ENCODE peak calls at places on chromosomes 11 and 22, in nine cellular contexts. C, M, O, I, Y, H, V, R and A are unnamed samples.

GRCh38 chr11:116162086-116162485 is 610.7 kb downstream of the BUD13 start:
- DNase-seq in C (no peak), M (no peak), O (no peak), I (no peak), Y (no peak), H (no peak), V (no peak), R (no peak), A (no peak)

GRCh38 chr11:115503083-115503885 is 931 bp downstream of the CADM1 start:
- DNase-seq in C (peak; percentile 34), M (peak; percentile 54), O (peak; percentile 72), I (peak; percentile 86), Y (peak; percentile 51), H (no peak), V (peak; percentile 74), R (peak; percentile 90), A (peak; percentile 73)

GRCh38 chr11:67071420-67072284 is 15.0 kb downstream of the RHOD start:
- DNase-seq in C (peak; percentile 62), M (peak; percentile 32), O (no peak), I (peak; percentile 71), Y (peak; percentile 49), H (peak; percentile 71), V (peak; percentile 80), R (no peak), A (peak; percentile 70)

GRCh38 chr22:39152511-39153219 is at the start of gene CBX7:
- DNase-seq in C (peak; percentile 84), M (peak; percentile 53), O (peak; percentile 84), I (peak; percentile 97), Y (peak; percentile 90), H (peak; percentile 92), V (peak; percentile 96), R (peak; percentile 98), A (peak; percentile 98)

GRCh38 chr11:119533931-119534694 is 111.1 kb upstream of the THY1 start:
- DNase-seq in C (peak; percentile 85), M (peak; percentile 17), O (peak; percentile 72), I (peak; percentile 76), Y (no peak), H (no peak), V (peak; percentile 76), R (peak; percentile 88), A (peak; percentile 45)

GRCh38 chr11:93577291-93577690 is 34.1 kb upstream of the SMCO4 start:
- DNase-seq in C (peak; percentile 82), M (peak; percentile 93), O (peak; percentile 9), I (no peak), Y (no peak), H (no peak), V (no peak), R (no peak), A (no peak)

GRCh38 chr11:129866328-129866727 is 29.1 kb downstream of the NFRKB start:
- DNase-seq in C (no peak), M (no peak), O (no peak), I (peak; percentile 64), Y (no peak), H (no peak), V (no peak), R (no peak), A (no peak)

GRCh38 chr11:134802116-134802515 is 390.1 kb upstream of the B3GAT1 start:
- DNase-seq in C (no peak), M (no peak), O (no peak), I (peak; percentile 65), Y (no peak), H (no peak), V (no peak), R (no peak), A (no peak)

GRCh38 chr11:114159320-114159719 is 99.8 kb downstream of the ZBTB16 start:
- DNase-seq in C (peak; percentile 51), M (no peak), O (no peak), I (no peak), Y (no peak), H (no peak), V (no peak), R (peak; percentile 75), A (no peak)

GRCh38 chr11:107017104-107017432 is 1.2 kb downstream of the GUCY1A2 start:
- DNase-seq in C (no peak), M (peak; percentile 21), O (no peak), I (no peak), Y (no peak), H (no peak), V (no peak), R (no peak), A (no peak)

GRCh38 chr22:42958937-42959336 is 56.0 kb downstream of the PACSIN2 start:
- DNase-seq in C (no peak), M (no peak), O (no peak), I (no peak), Y (no peak), H (no peak), V (no peak), R (no peak), A (no peak)

GRCh38 chr11:117917591-117917990 is 11.6 kb downstream of the TMPRSS13 start:
- DNase-seq in C (no peak), M (no peak), O (no peak), I (no peak), Y (no peak), H (no peak), V (no peak), R (no peak), A (no peak)

GRCh38 chr11:6365659-6366058 is 24.6 kb upstream of the SMPD1 start:
- DNase-seq in C (no peak), M (no peak), O (no peak), I (no peak), Y (no peak), H (no peak), V (no peak), R (no peak), A (no peak)

GRCh38 chr11:122796128-122796717 is 42.1 kb upstream of the CRTAM start:
- DNase-seq in C (peak; percentile 79), M (no peak), O (peak; percentile 16), I (peak; percentile 33), Y (no peak), H (peak; percentile 71), V (peak; percentile 44), R (no peak), A (no peak)

GRCh38 chr11:9172394-9172793 is 81.0 kb upstream of the SCUBE2 start:
- DNase-seq in C (no peak), M (no peak), O (no peak), I (no peak), Y (no peak), H (no peak), V (no peak), R (no peak), A (no peak)

GRCh38 chr11:9176136-9176535 is 84.7 kb upstream of the SCUBE2 start:
- DNase-seq in C (no peak), M (no peak), O (no peak), I (no peak), Y (no peak), H (no peak), V (no peak), R (no peak), A (no peak)

GRCh38 chr11:9169595-9170295 is 78.3 kb upstream of the SCUBE2 start:
- DNase-seq in C (no peak), M (no peak), O (no peak), I (no peak), Y (no peak), H (no peak), V (no peak), R (no peak), A (no peak)

GRCh38 chr11:9170450-9170849 is 79.1 kb upstream of the SCUBE2 start:
- DNase-seq in C (no peak), M (peak; percentile 58), O (peak; percentile 28), I (no peak), Y (peak; percentile 18), H (no peak), V (no peak), R (no peak), A (no peak)
- H3K36me3 ChIP-seq in C (peaks cover 3% of the 10 kb centered on the region), M (peaks cover 16% of the 10 kb centered on the region), O (peaks cover 56% of the 10 kb centered on the region), I (peaks cover 46% of the 10 kb centered on the region), Y (no peaks in the 10 kb centered on the region), H (peaks cover 17% of the 10 kb centered on the region), V (no peaks in the 10 kb centered on the region), R (peaks cover 8% of the 10 kb centered on the region), A (peaks cover 28% of the 10 kb centered on the region)

DNA sequence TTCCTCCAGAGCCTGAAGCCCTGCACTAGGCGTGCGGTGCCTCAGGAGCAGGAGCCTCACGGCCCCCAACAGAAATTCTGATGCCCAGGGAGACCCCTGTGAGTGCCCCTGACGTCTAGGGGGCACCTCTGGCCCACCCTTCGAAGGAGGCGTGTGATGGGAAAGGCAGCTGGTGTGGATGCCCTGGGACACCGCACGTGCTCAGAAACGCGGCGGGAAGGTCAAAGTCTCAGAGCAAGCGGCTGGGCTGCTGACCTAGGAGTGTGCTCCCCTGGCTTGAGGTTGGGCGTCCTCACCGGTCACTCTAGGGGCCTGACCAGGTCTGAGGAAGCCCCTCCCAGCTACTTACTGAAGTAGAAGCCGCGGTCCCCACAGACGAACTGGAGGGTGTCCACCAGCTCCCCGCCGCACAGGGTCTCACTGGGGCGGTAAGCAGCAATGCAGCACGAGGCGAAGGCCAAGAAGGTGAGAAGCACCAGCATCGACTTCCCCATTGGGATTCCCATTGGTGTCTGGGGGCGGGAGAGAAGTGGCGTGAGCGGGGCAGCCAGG is 4.1 kb downstream of the IGF2 start:
- DNase-seq in C (no peak), M (no peak), O (no peak), I (no peak), Y (no peak), H (no peak), V (peak; percentile 6), R (peak; percentile 61), A (no peak)
- H3K36me3 ChIP-seq in C (no peaks in the 10 kb centered on the region), M (no peaks in the 10 kb centered on the region), O (no peaks in the 10 kb centered on the region), I (no peaks in the 10 kb centered on the region), Y (no peaks in the 10 kb centered on the region), H (no peaks in the 10 kb centered on the region), V (no peaks in the 10 kb centered on the region), R (no peaks in the 10 kb centered on the region), A (no peaks in the 10 kb centered on the region)

GRCh38 chr11:132790466-132790865 is 741.8 kb downstream of the OPCML start:
- DNase-seq in C (no peak), M (no peak), O (no peak), I (no peak), Y (no peak), H (no peak), V (no peak), R (no peak), A (no peak)
- H3K36me3 ChIP-seq in C (no peaks in the 10 kb centered on the region), M (no peaks in the 10 kb centered on the region), O (no peaks in the 10 kb centered on the region), I (no peaks in the 10 kb centered on the region), Y (no peaks in the 10 kb centered on the region), H (no peaks in the 10 kb centered on the region), V (no peaks in the 10 kb centered on the region), R (no peaks in the 10 kb centered on the region), A (no peaks in the 10 kb centered on the region)

GRCh38 chr22:50224071-50224470 is 20.8 kb downstream of the TUBGCP6 start:
- DNase-seq in C (no peak), M (no peak), O (no peak), I (no peak), Y (no peak), H (no peak), V (no peak), R (no peak), A (no peak)

GRCh38 chr22:50226224-50227165 is 18.3 kb downstream of the TUBGCP6 start:
- DNase-seq in C (no peak), M (no peak), O (no peak), I (no peak), Y (no peak), H (peak; percentile 13), V (no peak), R (no peak), A (no peak)

GRCh38 chr22:50222508-50222907 is 21.7 kb downstream of the SELENOO start:
- DNase-seq in C (no peak), M (no peak), O (no peak), I (no peak), Y (no peak), H (peak; percentile 17), V (no peak), R (no peak), A (no peak)

GRCh38 chr22:50227588-50228215 is 17.1 kb downstream of the TUBGCP6 start:
- DNase-seq in C (no peak), M (no peak), O (no peak), I (no peak), Y (no peak), H (peak; percentile 15), V (no peak), R (no peak), A (no peak)

GRCh38 chr22:50225200-50225969 is 19.4 kb downstream of the TUBGCP6 start:
- DNase-seq in C (no peak), M (no peak), O (no peak), I (no peak), Y (no peak), H (peak; percentile 15), V (no peak), R (no peak), A (no peak)
- H3K36me3 ChIP-seq in C (peaks cover 3% of the 10 kb centered on the region), M (peaks cover 7% of the 10 kb centered on the region), O (peaks cover 4% of the 10 kb centered on the region), I (peaks cover 13% of the 10 kb centered on the region), Y (no peaks in the 10 kb centered on the region), H (peaks cover 68% of the 10 kb centered on the region), V (no peaks in the 10 kb centered on the region), R (peaks cover 28% of the 10 kb centered on the region), A (peaks cover 100% of the 10 kb centered on the region)